ENCODE peak calls at places on chromosomes 7 and 10, in nine cellular contexts. V is activated T-helper 9 cell treated with anti-CD3 and anti-CD28 coated beads, Interleukin-2, amount 50 U/mL, for 16 hours; B is AG10803; Z is dermis microvascular lymphatic vessel endothelial cell; S is activated gamma-delta T cell treated with Interleukin-2 at 50 U/mL for 16 hours; W is Calu3; D is cardiac fibroblast; F is fibroblast of gingiva; C is spleen. P is an unnamed sample.
A peak's percentile ranks its signal among the peaks of the same experiment; 100 is the strongest.

GRCh38 chr7:91266067-91266930 is 2.1 kb downstream of the FZD1 start:
- DNase-seq in C (peak; percentile 76), F (peak; percentile 53), V (no peak), Z (no peak), B (no peak), W (no peak), S (no peak), D (peak; percentile 38), P (no peak)

GRCh38 chr7:150383710-150384397 is 4.7 kb downstream of the ZNF775 start:
- DNase-seq in C (no peak), Z (no peak), B (no peak), W (no peak), F (no peak), D (no peak), V (no peak), S (no peak), P (no peak)

GRCh38 chr7:1369856-1370657 is 89.2 kb downstream of the MICALL2 start:
- DNase-seq in C (no peak), W (no peak), S (no peak), F (no peak), V (no peak), Z (no peak), B (no peak), D (no peak), P (no peak)

GRCh38 chr10:3624367-3624766 is 160.6 kb downstream of the KLF6 start:
- DNase-seq in C (no peak), Z (peak; percentile 7), F (peak; percentile 79), S (no peak), W (no peak), D (peak; percentile 60), V (no peak), B (peak; percentile 8), P (peak; percentile 91)

GRCh38 chr10:30182191-30183075 is 123.0 kb upstream of the JCAD start:
- DNase-seq in D (peak; percentile 81), F (peak; percentile 93), W (peak; percentile 54), C (no peak), S (no peak), V (no peak), B (peak; percentile 97), Z (peak; percentile 90), P (peak; percentile 85)

GRCh38 chr7:153567426-153567825 is 484.8 kb upstream of the DPP6 start:
- DNase-seq in S (no peak), V (no peak), W (no peak), Z (no peak), C (no peak), D (peak; percentile 8), B (no peak), F (no peak), P (no peak)

GRCh38 chr10:44982496-44982895 is 3.9 kb upstream of the DEPP1 start:
- DNase-seq in Z (no peak), C (peak; percentile 74), F (no peak), D (no peak), W (no peak), V (no peak), B (no peak), S (no peak), P (no peak)

GRCh38 chr10:459743-460142 is 229.7 kb downstream of the DIP2C start:
- DNase-seq in B (no peak), S (no peak), W (no peak), V (no peak), C (no peak), F (no peak), D (no peak), Z (no peak), P (no peak)

GRCh38 chr10:71219918-71220688 is 7.7 kb downstream of the UNC5B start:
- DNase-seq in V (no peak), S (no peak), B (no peak), W (no peak), D (no peak), Z (no peak), F (no peak), C (peak; percentile 21), P (no peak)

GRCh38 chr10:124155781-124156401 is 62.5 kb upstream of the CHST15 start:
- DNase-seq in C (peak; percentile 69), V (no peak), F (peak; percentile 17), W (peak; percentile 44), D (peak; percentile 91), Z (peak; percentile 51), B (no peak), S (no peak), P (no peak)

GRCh38 chr10:101032637-101033201 is 1.7 kb downstream of the SFXN3 start:
- DNase-seq in D (peak; percentile 90), B (peak; percentile 88), V (peak; percentile 43), W (peak; percentile 55), C (no peak), F (peak; percentile 79), S (peak; percentile 48), Z (peak; percentile 94), P (peak; percentile 88)

GRCh38 chr10:3782456-3783312 is 2.3 kb downstream of the KLF6 start:
- DNase-seq in W (peak; percentile 71), B (peak; percentile 98), D (peak; percentile 97), Z (peak; percentile 89), F (peak; percentile 94), C (peak; percentile 89), V (no peak), S (peak; percentile 62), P (peak; percentile 90)

P was measured in HCEC 1CT.